ENCODE peak calls at places on chromosomes 7 and 10, in four cellular contexts. J is IMR-90, T is Panc1, K is GM23248. M is an unnamed sample. For H3K9me3, the result is how much of the 10 kb centered on the place peaks cover.

GRCh38 chr10:32377458-32378370 is 30.8 kb upstream of the EPC1 start:
- DNase-seq in J (peak), K (peak), T (no peak), M (no peak)

GRCh38 chr7:149334930-149335329 is 72.9 kb downstream of the ZNF783 start:
- DNase-seq in T (no peak), J (no peak), K (no peak), M (no peak)

GRCh38 chr10:17439552-17439951 is 14.8 kb downstream of the ST8SIA6 start:
- DNase-seq in T (no peak), K (no peak), J (no peak), M (no peak)

GRCh38 chr7:21941570-21942224 is 4.0 kb downstream of the CDCA7L start:
- DNase-seq in K (peak), J (peak), T (no peak), M (no peak)

GRCh38 chr10:89684604-89685003 is 16.8 kb upstream of the KIF20B start:
- DNase-seq in J (peak), T (no peak), K (peak), M (no peak)

GRCh38 chr7:80284848-80285247 is 150.2 kb downstream of the GNAI1 start:
- DNase-seq in K (peak), T (no peak), J (peak), M (no peak)

GRCh38 chr7:31126976-31127375 is 74.9 kb downstream of the ADCYAP1R1 start:
- DNase-seq in K (peak), T (no peak), J (peak), M (no peak)

GRCh38 chr7:40808409-40808942 is 673.7 kb downstream of the SUGCT start:
- DNase-seq in T (no peak), K (peak), J (peak), M (no peak)

GRCh38 chr10:119199231-119199992 is 8.0 kb upstream of the GRK5 start:
- DNase-seq in J (peak), K (peak), T (peak), M (no peak)

GRCh38 chr10:110212119-110213006 is 5.0 kb downstream of the MXI1 start:
- DNase-seq in J (no peak), T (no peak), K (peak), M (no peak)

GRCh38 chr7:149669121-149669818 is 104.1 kb downstream of the ZNF467 start:
- DNase-seq in T (peak), J (peak), K (peak), M (no peak)

GRCh38 chr7:150911590-150912267 is 59.4 kb downstream of the AOC1 start:
- DNase-seq in T (no peak), J (no peak), K (no peak), M (no peak)

GRCh38 chr7:49803812-49804211 is 30.4 kb downstream of the VWC2 start:
- DNase-seq in T (no peak), J (no peak), K (no peak), M (no peak)

GRCh38 chr7:44639701-44640321 is 33.4 kb downstream of the OGDH start:
- DNase-seq in J (peak), K (peak), T (no peak), M (no peak)

GRCh38 chr7:98360221-98361124 is 40.4 kb downstream of the BAIAP2L1 start:
- DNase-seq in T (no peak), J (no peak), K (no peak), M (peak)

GRCh38 chr10:33897255-33897893 is 562.9 kb upstream of the NRP1 start:
- DNase-seq in J (peak), T (no peak), K (peak), M (no peak)

GRCh38 chr10:14839305-14839695 is 1.2 kb downstream of the HSPA14 start:
- DNase-seq in T (no peak), J (no peak), K (peak), M (no peak)

GRCh38 chr10:104417629-104418292 is 64.1 kb downstream of the CFAP58 start:
- DNase-seq in K (no peak), T (no peak), J (no peak), M (no peak)

DNA sequence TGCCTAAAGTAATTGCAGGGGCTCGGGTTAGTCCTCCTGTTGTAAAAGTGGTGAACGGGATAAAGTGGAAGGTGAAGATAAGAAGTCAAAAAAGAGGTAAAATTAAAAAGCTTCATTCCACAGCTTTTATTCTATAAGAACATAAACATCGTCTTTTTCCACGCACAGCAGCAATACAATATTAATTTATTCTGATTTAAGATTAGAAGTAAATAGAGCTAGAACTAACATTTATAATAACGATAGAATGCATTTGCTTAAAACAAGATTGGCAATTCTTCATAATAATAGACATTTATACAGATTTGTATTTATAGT is 3.7 kb downstream of the HOXA10 start:
- DNase-seq in J (no peak), T (no peak), K (no peak), M (no peak)
- H3K4me3 ChIP-seq in J (no peak), T (no peak), K (peak), M (no peak)

GRCh38 chr7:1449951-1450350 is 9.3 kb downstream of the MICALL2 start:
- DNase-seq in T (no peak), J (no peak), K (no peak), M (no peak)

GRCh38 chr7:1448958-1449357 is 10.3 kb downstream of the MICALL2 start:
- DNase-seq in K (no peak), J (no peak), T (no peak), M (no peak)

GRCh38 chr7:1450431-1450830 is 8.8 kb downstream of the MICALL2 start:
- DNase-seq in J (no peak), T (no peak), K (no peak), M (no peak)

GRCh38 chr7:1450987-1451386 is 8.3 kb downstream of the MICALL2 start:
- DNase-seq in K (no peak), J (no peak), T (no peak), M (no peak)

GRCh38 chr7:1449501-1449900 is 9.8 kb downstream of the MICALL2 start:
- DNase-seq in J (no peak), K (no peak), T (no peak), M (no peak)
- H3K27ac ChIP-seq in J (no peak), K (no peak), T (peak), M (no peak)

DNA sequence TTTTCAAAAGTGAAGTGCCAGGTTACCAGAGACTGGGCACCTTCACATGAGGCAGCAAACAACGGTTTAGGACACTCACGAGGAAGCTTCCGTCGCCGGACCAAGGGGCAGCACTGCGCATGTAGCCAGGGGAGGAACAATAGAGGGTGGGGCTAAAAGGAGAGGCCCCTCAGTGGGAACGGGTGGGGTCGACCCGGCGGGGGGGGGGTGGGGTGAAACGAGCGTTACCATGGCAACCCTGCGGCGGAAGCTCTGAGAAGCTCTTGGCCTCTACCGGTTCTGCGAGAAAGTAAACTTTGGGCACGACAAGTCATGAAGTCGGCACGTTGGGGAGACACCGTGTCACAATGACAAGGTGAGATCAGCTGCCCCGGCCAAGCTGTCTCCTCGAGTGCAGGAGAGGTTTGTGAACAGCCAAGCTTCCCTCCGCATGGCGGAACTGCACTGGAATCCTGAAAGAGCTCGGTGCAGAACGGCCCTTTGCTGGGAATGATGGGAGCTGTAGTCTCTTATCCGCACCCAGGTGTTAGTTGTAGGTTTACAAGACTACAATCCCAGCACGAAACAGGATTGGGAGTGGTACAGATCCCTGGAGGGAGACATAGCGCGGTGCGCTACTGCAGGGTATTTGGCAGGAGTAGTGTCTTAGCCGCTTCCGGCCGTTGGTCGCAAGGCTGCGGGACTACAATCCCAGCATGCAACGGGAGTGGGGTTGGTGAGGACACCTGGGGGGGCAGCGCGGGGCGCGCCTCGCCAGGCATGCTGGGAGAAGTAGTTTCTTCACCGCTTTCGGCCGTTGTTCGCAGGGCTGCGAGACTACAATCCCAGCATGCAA is 72.8 kb upstream of the ZNF722 start:
- DNase-seq in T (peak), K (peak), J (no peak), M (no peak)
- H3K9me3 ChIP-seq in T (under half), K (under half), J (under half), M (under half)

GRCh38 chr7:27191081-27191715 is 6.2 kb upstream of the HOXA11 start:
- DNase-seq in T (no peak), K (no peak), J (no peak), M (no peak)
- H3K4me3 ChIP-seq in T (no peak), K (no peak), J (no peak), M (no peak)

GRCh38 chr10:78945838-78946237 is 122.9 kb upstream of the ZMIZ1 start:
- DNase-seq in T (no peak), J (no peak), K (no peak), M (no peak)
- H3K27ac ChIP-seq in T (no peak), J (no peak), K (no peak), M (no peak)

DNA sequence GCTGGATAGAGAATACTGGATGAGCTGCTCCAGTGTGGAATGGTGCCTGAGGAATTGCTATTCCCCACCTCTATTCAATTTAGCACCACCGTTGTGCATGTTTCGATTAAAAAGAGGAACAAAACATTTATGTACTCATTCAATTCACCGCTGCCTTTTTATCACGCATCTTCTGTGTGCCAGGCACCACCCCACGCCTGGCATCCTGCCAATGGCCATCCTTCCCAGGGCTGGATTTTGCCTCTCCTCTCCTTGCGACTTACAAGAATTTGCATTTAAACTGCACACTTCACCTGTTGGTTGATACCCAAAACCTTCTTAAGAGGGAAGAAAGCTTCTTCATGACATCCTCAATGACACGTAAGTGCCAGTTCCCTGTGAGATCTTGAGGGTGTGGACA is 110.2 kb upstream of the DPP6 start:
- DNase-seq in T (no peak), J (no peak), K (no peak), M (no peak)
- H3K9me3 ChIP-seq in T (under half), J (under half), K (under half), M (under half)

GRCh38 chr7:116501425-116502167 is 2.1 kb downstream of the CAV2 start:
- DNase-seq in T (no peak), J (peak), K (peak), M (no peak)
- H3K4me3 ChIP-seq in T (peak), J (peak), K (peak), M (no peak)

M was measured in iPS DF 6.9.